ENCODE peak calls at places on chromosomes 4 and X, in nine cellular contexts. E is fibroblast of lung; Z is colonic mucosa; G is right lobe of liver; V is astrocyte; J is CD4-positive, alpha-beta memory T cell; I is neural progenitor cell; B is hepatocyte; H is mucosa of descending colon. K is an unnamed sample. For H3K9me3, the result is how much of the 10 kb centered on the place peaks cover.

GRCh38 chrX:3076416-3076991 is 35.2 kb downstream of the ARSF start:
- DNase-seq in B (no peak), E (no peak), J (no peak), I (peak), V (no peak), H (no peak), Z (no peak), G (no peak), K (no peak)

GRCh38 chr4:88240297-88240714 is 44.1 kb downstream of the PPM1K start:
- DNase-seq in G (peak), E (no peak), V (no peak), J (no peak), I (no peak), H (no peak), B (no peak), Z (no peak), K (no peak)

GRCh38 chrX:35726176-35726575 is 72.0 kb upstream of the MAGEB16 start:
- DNase-seq in J (no peak), B (no peak), G (no peak), E (peak), V (no peak), I (no peak), H (no peak), Z (no peak), K (no peak)

GRCh38 chr4:94454405-94454804 is 2.7 kb downstream of the PDLIM5 start:
- DNase-seq in E (no peak), G (no peak), J (no peak), H (no peak), B (no peak), Z (no peak), V (no peak), I (no peak), K (no peak)

GRCh38 chr4:76804060-76804459 is 93.9 kb downstream of the SOWAHB start:
- DNase-seq in I (peak), G (no peak), B (no peak), H (no peak), J (no peak), E (peak), V (peak), Z (no peak), K (no peak)

GRCh38 chr4:145043306-145043705 is 54.7 kb downstream of the ANAPC10 start:
- DNase-seq in B (no peak), V (peak), G (no peak), H (no peak), Z (no peak), J (no peak), I (peak), E (no peak), K (no peak)

GRCh38 chr4:111178231-111178630 is 555.4 kb upstream of the PITX2 start:
- DNase-seq in Z (no peak), I (no peak), E (no peak), G (no peak), B (no peak), H (no peak), V (no peak), J (no peak), K (no peak)

GRCh38 chr4:3204021-3204431 is 44.9 kb upstream of the MSANTD1 start:
- DNase-seq in I (no peak), B (no peak), Z (no peak), J (no peak), V (peak), E (peak), H (no peak), G (peak), K (no peak)

GRCh38 chr4:74449571-74450297 is 4.8 kb downstream of the AREG start:
- DNase-seq in H (no peak), Z (no peak), V (peak), E (peak), G (no peak), B (no peak), J (no peak), I (no peak), K (no peak)

GRCh38 chrX:18951032-18951431 is 32.9 kb downstream of the PHKA2 start:
- DNase-seq in Z (no peak), I (no peak), E (no peak), H (no peak), J (no peak), V (no peak), G (no peak), B (no peak), K (no peak)

GRCh38 chr4:8148785-8149435 is 9.7 kb downstream of the ABLIM2 start:
- DNase-seq in V (no peak), I (no peak), E (no peak), J (no peak), H (no peak), G (no peak), Z (no peak), B (no peak), K (no peak)

GRCh38 chr4:73308286-73308685 is 49.7 kb upstream of the ANKRD17 start:
- DNase-seq in H (no peak), Z (no peak), I (peak), B (peak), V (peak), G (no peak), E (peak), J (no peak), K (no peak)

GRCh38 chr4:25926473-25926872 is 12.5 kb downstream of the SMIM20 start:
- DNase-seq in V (no peak), G (no peak), I (no peak), E (no peak), H (no peak), J (peak), Z (no peak), B (no peak), K (peak)

GRCh38 chr4:170122252-170122651 is 32.5 kb upstream of the AADAT start:
- DNase-seq in E (no peak), G (no peak), B (no peak), I (no peak), H (no peak), V (no peak), J (no peak), Z (no peak), K (no peak)
- H3K9me3 ChIP-seq in E (under half), G (under half), B (under half), I (under half), H (under half), V (under half), J (under half), Z (under half), K (under half)

GRCh38 chr4:12239897-12240636 is 811.4 kb upstream of the HS3ST1 start:
- DNase-seq in B (no peak), H (no peak), Z (no peak), I (no peak), J (no peak), V (no peak), G (no peak), E (no peak), K (no peak)

GRCh38 chr4:12244949-12245348 is 816.3 kb upstream of the HS3ST1 start:
- DNase-seq in G (no peak), H (no peak), Z (no peak), V (no peak), E (no peak), B (no peak), J (no peak), I (no peak), K (no peak)

GRCh38 chr4:12242354-12242753 is 813.7 kb upstream of the HS3ST1 start:
- DNase-seq in B (peak), E (no peak), I (no peak), H (no peak), V (no peak), Z (no peak), G (no peak), J (no peak), K (no peak)
- H3K9me3 ChIP-seq in B (under half), E (under half), I (under half), H (under half), V (under half), Z (under half), G (under half), J (under half), K (under half)

GRCh38 chrX:144253356-144253755 is 369.5 kb downstream of the UBE2NL start:
- DNase-seq in H (no peak), E (no peak), I (no peak), J (no peak), Z (no peak), G (no peak), V (no peak), B (no peak), K (no peak)

GRCh38 chrX:144259054-144259453 is 375.2 kb downstream of the UBE2NL start:
- DNase-seq in B (no peak), E (no peak), J (no peak), Z (no peak), I (no peak), V (no peak), G (no peak), H (no peak), K (no peak)
- H3K9me3 ChIP-seq in B (under half), E (under half), J (under half), Z (under half), I (under half), V (under half), G (under half), H (under half), K (under half)

GRCh38 chr4:12203945-12204344 is 775.3 kb upstream of the HS3ST1 start:
- DNase-seq in B (no peak), I (no peak), G (no peak), Z (no peak), V (no peak), J (no peak), H (no peak), E (no peak), K (no peak)
- H3K9me3 ChIP-seq in B (under half), I (under half), G (under half), Z (under half), V (under half), J (under half), H (under half), E (under half), K (under half)

DNA sequence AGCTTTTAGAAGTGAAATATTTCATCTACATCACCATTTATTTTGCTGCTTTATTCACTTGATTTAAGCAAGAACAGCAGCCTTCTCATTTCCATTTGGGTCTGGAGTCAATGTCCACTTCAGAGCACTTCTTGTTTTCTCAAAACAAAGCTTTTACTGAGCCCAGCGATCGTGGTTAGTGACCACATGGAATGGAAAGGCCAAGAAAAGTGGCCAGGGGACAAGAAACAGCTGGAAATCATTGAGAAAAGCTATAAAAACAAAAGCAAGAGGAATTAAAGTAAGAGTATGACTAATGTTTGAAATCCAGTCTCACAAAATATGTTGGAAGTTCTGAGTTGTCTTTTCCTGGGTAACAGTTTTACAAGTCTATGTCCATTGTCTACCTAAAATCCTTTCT is 328.4 kb upstream of the INTU start:
- DNase-seq in E (peak), B (no peak), Z (peak), J (no peak), I (no peak), G (no peak), H (no peak), V (peak), K (no peak)
- H3K9me3 ChIP-seq in E (under half), B (under half), Z (under half), J (under half), I (under half), G (under half), H (under half), V (under half), K (under half)

GRCh38 chr4:1407657-1408333 is 1.6 kb upstream of the NKX1-1 start:
- DNase-seq in I (no peak), J (no peak), E (no peak), Z (no peak), B (no peak), H (no peak), V (no peak), G (no peak), K (no peak)

GRCh38 chr4:1409806-1410425 is 3.7 kb upstream of the NKX1-1 start:
- DNase-seq in B (no peak), V (no peak), G (no peak), J (no peak), H (no peak), I (no peak), E (no peak), Z (peak), K (no peak)

GRCh38 chr4:1410491-1411325 is 4.5 kb upstream of the NKX1-1 start:
- DNase-seq in J (peak), E (peak), B (peak), Z (peak), H (peak), V (peak), I (peak), G (no peak), K (peak)

GRCh38 chr4:1408418-1408817 is 2.2 kb upstream of the NKX1-1 start:
- DNase-seq in G (no peak), H (no peak), E (no peak), Z (no peak), V (no peak), B (no peak), J (no peak), I (no peak), K (no peak)

GRCh38 chr4:1409079-1409805 is 3.0 kb upstream of the NKX1-1 start:
- DNase-seq in B (no peak), J (no peak), G (no peak), H (no peak), I (no peak), E (no peak), V (no peak), Z (no peak), K (peak)
- H3K9me3 ChIP-seq in B (under half), J (under half), G (under half), H (under half), I (under half), E (under half), V (under half), Z (under half), K (under half)

GRCh38 chrX:55135171-55135570 is 46.4 kb downstream of the PAGE2 start:
- DNase-seq in H (no peak), G (peak), J (peak), B (peak), I (peak), V (peak), Z (peak), E (peak), K (no peak)
- H3K9me3 ChIP-seq in H (under half), G (under half), J (under half), B (under half), I (under half), V (under half), Z (under half), E (under half), K (under half)

GRCh38 chrX:23465105-23465791 is 130.6 kb downstream of the PTCHD1 start:
- DNase-seq in B (no peak), E (no peak), G (no peak), I (no peak), H (no peak), J (no peak), V (no peak), Z (no peak), K (no peak)

DNA sequence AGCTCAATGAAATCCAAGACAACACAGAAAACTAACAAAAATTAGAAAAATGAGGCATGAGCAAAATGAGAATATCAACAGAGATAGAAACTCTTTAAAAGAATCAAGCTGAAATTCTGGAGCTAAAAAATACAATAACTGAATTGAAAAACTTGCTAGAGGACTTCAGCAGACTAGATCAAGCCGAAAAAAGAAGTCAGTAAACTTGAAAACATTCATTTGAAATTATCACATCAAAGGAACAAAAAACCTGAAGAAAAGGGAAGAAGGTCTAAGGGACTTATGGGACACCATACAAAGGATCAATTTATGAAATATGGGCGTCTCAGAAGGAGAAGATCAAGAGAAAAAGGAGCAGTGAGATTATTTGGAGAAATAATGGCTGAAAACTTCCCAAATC is 131.3 kb downstream of the PTCHD1 start:
- DNase-seq in I (no peak), H (no peak), E (no peak), Z (no peak), V (no peak), B (no peak), J (no peak), G (no peak), K (no peak)
- H3K9me3 ChIP-seq in I (under half), H (under half), E (under half), Z (under half), V (under half), B (under half), J (under half), G (under half), K (under half)

GRCh38 chr4:206054-206453 is 81.8 kb downstream of the ZNF718 start:
- DNase-seq in G (no peak), Z (no peak), J (no peak), B (no peak), E (no peak), V (no peak), I (no peak), H (no peak), K (no peak)
- H3K9me3 ChIP-seq in G (under half), Z (under half), J (under half), B (under half), E (under half), V (under half), I (under half), H (half or more), K (under half)

DNA sequence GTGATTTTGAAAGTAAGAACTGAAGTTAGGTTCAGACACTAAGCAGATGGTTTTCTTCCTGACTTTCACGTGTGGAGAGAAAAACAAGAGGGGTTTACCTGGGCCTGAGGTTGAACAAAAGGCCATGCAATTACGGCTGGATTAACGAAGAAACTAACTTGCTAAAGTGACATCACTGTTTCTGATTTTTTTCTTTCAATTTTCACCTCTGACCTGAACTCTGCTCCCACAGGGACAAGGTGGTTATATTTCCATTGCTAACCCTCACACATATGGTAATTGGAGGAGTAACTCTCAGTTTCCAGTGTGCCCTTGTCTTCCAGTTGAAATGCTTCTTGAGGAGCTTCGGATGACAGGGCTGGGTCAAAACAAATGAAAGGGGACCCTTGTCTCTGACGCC is 38.0 kb downstream of the MSN start:
- DNase-seq in Z (no peak), I (no peak), V (no peak), B (no peak), G (no peak), E (no peak), J (no peak), H (no peak), K (no peak)
- H3K9me3 ChIP-seq in Z (under half), I (under half), V (under half), B (under half), G (under half), E (under half), J (under half), H (under half), K (under half)

K was measured in CD8-positive, alpha-beta T cell.